ENCODE peak calls at places on chromosomes 6 and 20, in ten cellular contexts. N is nephron progenitor cell; P is KBM-7; D is stimulated activated CD8-positive, alpha-beta memory T cell treated with anti-CD3 and anti-CD28 coated beads, Interleukin-15, amount 100 ng/mL, for 24 hours; Y is posterior cingulate gyrus; K is GM10248; H is ELF-1; O is GF-D8; J is substantia nigra; W is T-helper 9 cell. I is an unnamed sample.

GRCh38 chr20:18019068-18019467 is 38.6 kb downstream of the OVOL2 start:
- DNase-seq in N (no peak), P (peak), D (no peak), Y (no peak), K (peak), H (peak), O (peak), J (no peak), W (no peak), I (no peak)

GRCh38 chr6:42783177-42783875 is 1.5 kb downstream of the BICRAL start:
- DNase-seq in N (peak), P (peak), D (peak), Y (peak), K (peak), H (peak), O (no peak), J (peak), W (peak), I (peak)

GRCh38 chr6:34359438-34360158 is 32.9 kb downstream of the NUDT3 start:
- DNase-seq in N (no peak), P (no peak), D (no peak), Y (no peak), K (no peak), H (no peak), O (no peak), J (no peak), W (no peak), I (no peak)

GRCh38 chr6:127855542-127856159 is 45.2 kb downstream of the THEMIS start:
- DNase-seq in N (no peak), P (peak), D (no peak), Y (no peak), K (no peak), H (no peak), O (no peak), J (peak), W (peak), I (peak)

GRCh38 chr6:46160102-46160501 is 10.7 kb downstream of the ENPP5 start:
- DNase-seq in N (no peak), P (no peak), D (no peak), Y (no peak), K (no peak), H (no peak), O (no peak), J (no peak), W (no peak), I (no peak)

GRCh38 chr6:24549674-24550418 is 55.1 kb downstream of the ALDH5A1 start:
- DNase-seq in N (no peak), P (no peak), D (no peak), Y (no peak), K (no peak), H (peak), O (no peak), J (no peak), W (no peak), I (no peak)

GRCh38 chr20:51004305-51004727 is 18.6 kb downstream of the KCNG1 start:
- DNase-seq in N (no peak), P (no peak), D (no peak), Y (no peak), K (no peak), H (no peak), O (no peak), J (no peak), W (no peak), I (no peak)

GRCh38 chr6:6775074-6775473 is 186.6 kb downstream of the LY86 start:
- DNase-seq in N (no peak), P (no peak), D (no peak), Y (no peak), K (no peak), H (no peak), O (no peak), J (no peak), W (no peak), I (no peak)

GRCh38 chr6:10478187-10479040 is 42.7 kb upstream of the GCNT2 start:
- DNase-seq in N (no peak), P (peak), D (no peak), Y (no peak), K (peak), H (no peak), O (no peak), J (no peak), W (no peak), I (no peak)

GRCh38 chr6:42136508-42137191 is 5.8 kb downstream of the C6orf132 start:
- DNase-seq in N (peak), P (peak), D (no peak), Y (no peak), K (peak), H (peak), O (no peak), J (no peak), W (no peak), I (no peak)

GRCh38 chr6:27672113-27672799 is 199.4 kb upstream of the ZNF184 start:
- DNase-seq in N (peak), P (no peak), D (no peak), Y (no peak), K (peak), H (peak), O (peak), J (no peak), W (no peak), I (no peak)

GRCh38 chr6:166570929-166571699 is 15.4 kb downstream of the RAMACL start:
- DNase-seq in N (no peak), P (no peak), D (no peak), Y (no peak), K (no peak), H (no peak), O (no peak), J (no peak), W (no peak), I (no peak)

GRCh38 chr20:56957737-56958553 is 308.5 kb downstream of the BMP7 start:
- DNase-seq in N (peak), P (no peak), D (no peak), Y (no peak), K (no peak), H (peak), O (no peak), J (no peak), W (no peak), I (no peak)

GRCh38 chr6:3888153-3888957 is 39.2 kb downstream of the FAM50B start:
- DNase-seq in N (no peak), P (no peak), D (no peak), Y (no peak), K (no peak), H (no peak), O (no peak), J (no peak), W (no peak), I (no peak)

GRCh38 chr6:136823128-136823660 is 802 bp downstream of the PEX7 start:
- DNase-seq in N (no peak), P (no peak), D (no peak), Y (no peak), K (no peak), H (no peak), O (no peak), J (no peak), W (peak), I (no peak)

GRCh38 chr6:123794799-123795198 is 8.9 kb upstream of the NKAIN2 start:
- DNase-seq in N (no peak), P (no peak), D (no peak), Y (no peak), K (no peak), H (no peak), O (no peak), J (no peak), W (no peak), I (no peak)

GRCh38 chr6:138600726-138601125 is 101.4 kb upstream of the NHSL1 start:
- DNase-seq in N (no peak), P (no peak), D (no peak), Y (no peak), K (no peak), H (no peak), O (no peak), J (no peak), W (no peak), I (no peak)

GRCh38 chr6:10583509-10583908 is 62.4 kb downstream of the GCNT2 start:
- DNase-seq in N (no peak), P (peak), D (no peak), Y (no peak), K (no peak), H (no peak), O (peak), J (no peak), W (no peak), I (no peak)

I was measured in activated effector memory CD4-positive, alpha-beta T cell treated with Interleukin-2 at 50 U/mL for 16 hours.